ENCODE peak calls at places on chromosomes 3 and 15, in nine cellular contexts. One of them, this sample, is unnamed.

GRCh38 chr15:30043211-30043655 is 39.5 kb upstream of the GOLGA8J start:
- DNase-seq in choroid plexus epithelial cell: peak; percentile 68
- DNase-seq in fibroblast of the conjunctiva: no peak
- DNase-seq in spleen: no peak
- DNase-seq in activated CD4-positive, alpha-beta T cell treated with anti-CD3 and anti-CD28 coated beads for 1 hour: no peak
- DNase-seq in occipital lobe: no peak
- DNase-seq in GM03348: peak; percentile 52
- DNase-seq in neuronal stem cell: no peak
- DNase-seq in EL: peak; percentile 15
- DNase-seq in this sample: no peak

GRCh38 chr15:92832992-92833438 is 67.1 kb upstream of the CHD2 start:
- DNase-seq in GM03348: no peak
- DNase-seq in choroid plexus epithelial cell: peak; percentile 42
- DNase-seq in activated CD4-positive, alpha-beta T cell treated with anti-CD3 and anti-CD28 coated beads for 1 hour: no peak
- DNase-seq in fibroblast of the conjunctiva: no peak
- DNase-seq in spleen: no peak
- DNase-seq in EL: peak; percentile 18
- DNase-seq in occipital lobe: no peak
- DNase-seq in neuronal stem cell: no peak
- DNase-seq in this sample: no peak

GRCh38 chr3:43914269-43914668 is 223.5 kb downstream of the ABHD5 start:
- DNase-seq in spleen: no peak
- DNase-seq in neuronal stem cell: no peak
- DNase-seq in occipital lobe: no peak
- DNase-seq in GM03348: no peak
- DNase-seq in EL: no peak
- DNase-seq in activated CD4-positive, alpha-beta T cell treated with anti-CD3 and anti-CD28 coated beads for 1 hour: no peak
- DNase-seq in choroid plexus epithelial cell: no peak
- DNase-seq in fibroblast of the conjunctiva: no peak
- DNase-seq in this sample: no peak

GRCh38 chr3:107775958-107776357 is 253.2 kb downstream of the BBX start:
- DNase-seq in EL: no peak
- DNase-seq in choroid plexus epithelial cell: no peak
- DNase-seq in spleen: no peak
- DNase-seq in neuronal stem cell: no peak
- DNase-seq in GM03348: no peak
- DNase-seq in fibroblast of the conjunctiva: no peak
- DNase-seq in occipital lobe: no peak
- DNase-seq in activated CD4-positive, alpha-beta T cell treated with anti-CD3 and anti-CD28 coated beads for 1 hour: no peak
- DNase-seq in this sample: no peak

GRCh38 chr3:58490860-58491501 is 915 bp upstream of the KCTD6 start:
- DNase-seq in neuronal stem cell: no peak
- DNase-seq in fibroblast of the conjunctiva: no peak
- DNase-seq in activated CD4-positive, alpha-beta T cell treated with anti-CD3 and anti-CD28 coated beads for 1 hour: no peak
- DNase-seq in GM03348: no peak
- DNase-seq in occipital lobe: no peak
- DNase-seq in spleen: peak; percentile 90
- DNase-seq in choroid plexus epithelial cell: no peak
- DNase-seq in EL: no peak
- DNase-seq in this sample: no peak

GRCh38 chr3:117059054-117059989 is 349.7 kb downstream of the TUSC7 start:
- DNase-seq in spleen: no peak
- DNase-seq in neuronal stem cell: no peak
- DNase-seq in fibroblast of the conjunctiva: no peak
- DNase-seq in GM03348: peak; percentile 43
- DNase-seq in occipital lobe: no peak
- DNase-seq in activated CD4-positive, alpha-beta T cell treated with anti-CD3 and anti-CD28 coated beads for 1 hour: no peak
- DNase-seq in EL: peak; percentile 21
- DNase-seq in choroid plexus epithelial cell: peak; percentile 41
- DNase-seq in this sample: no peak

GRCh38 chr15:95620934-95621579 is 709.4 kb upstream of the NR2F2 start:
- DNase-seq in activated CD4-positive, alpha-beta T cell treated with anti-CD3 and anti-CD28 coated beads for 1 hour: no peak
- DNase-seq in spleen: no peak
- DNase-seq in neuronal stem cell: no peak
- DNase-seq in occipital lobe: no peak
- DNase-seq in GM03348: peak; percentile 34
- DNase-seq in choroid plexus epithelial cell: peak; percentile 87
- DNase-seq in EL: peak; percentile 16
- DNase-seq in fibroblast of the conjunctiva: no peak
- DNase-seq in this sample: no peak

GRCh38 chr15:63484433-63484832 is 20.0 kb upstream of the USP3 start:
- DNase-seq in spleen: no peak
- DNase-seq in neuronal stem cell: no peak
- DNase-seq in GM03348: no peak
- DNase-seq in occipital lobe: no peak
- DNase-seq in fibroblast of the conjunctiva: no peak
- DNase-seq in EL: no peak
- DNase-seq in choroid plexus epithelial cell: no peak
- DNase-seq in activated CD4-positive, alpha-beta T cell treated with anti-CD3 and anti-CD28 coated beads for 1 hour: no peak
- DNase-seq in this sample: no peak

GRCh38 chr3:197354195-197355059 is 56.0 kb upstream of the DLG1 start:
- DNase-seq in neuronal stem cell: no peak
- DNase-seq in occipital lobe: no peak
- DNase-seq in spleen: no peak
- DNase-seq in choroid plexus epithelial cell: peak; percentile 65
- DNase-seq in fibroblast of the conjunctiva: no peak
- DNase-seq in GM03348: peak; percentile 77
- DNase-seq in activated CD4-positive, alpha-beta T cell treated with anti-CD3 and anti-CD28 coated beads for 1 hour: no peak
- DNase-seq in EL: peak; percentile 54
- DNase-seq in this sample: no peak

GRCh38 chr15:37789881-37790280 is 144.6 kb upstream of the TMCO5A start:
- DNase-seq in EL: peak; percentile 75
- DNase-seq in fibroblast of the conjunctiva: peak; percentile 5
- DNase-seq in activated CD4-positive, alpha-beta T cell treated with anti-CD3 and anti-CD28 coated beads for 1 hour: no peak
- DNase-seq in spleen: no peak
- DNase-seq in occipital lobe: no peak
- DNase-seq in neuronal stem cell: no peak
- DNase-seq in GM03348: peak; percentile 56
- DNase-seq in choroid plexus epithelial cell: peak; percentile 73
- DNase-seq in this sample: no peak

GRCh38 chr15:62432702-62433398 is 267.8 kb upstream of the C2CD4B start:
- DNase-seq in fibroblast of the conjunctiva: no peak
- DNase-seq in choroid plexus epithelial cell: no peak
- DNase-seq in occipital lobe: no peak
- DNase-seq in EL: no peak
- DNase-seq in activated CD4-positive, alpha-beta T cell treated with anti-CD3 and anti-CD28 coated beads for 1 hour: no peak
- DNase-seq in neuronal stem cell: no peak
- DNase-seq in GM03348: no peak
- DNase-seq in spleen: no peak
- DNase-seq in this sample: no peak

GRCh38 chr3:100708644-100708988 is 678 bp upstream of the TFG start:
- DNase-seq in EL: no peak
- DNase-seq in choroid plexus epithelial cell: no peak
- DNase-seq in spleen: no peak
- DNase-seq in occipital lobe: no peak
- DNase-seq in activated CD4-positive, alpha-beta T cell treated with anti-CD3 and anti-CD28 coated beads for 1 hour: no peak
- DNase-seq in GM03348: no peak
- DNase-seq in fibroblast of the conjunctiva: no peak
- DNase-seq in neuronal stem cell: no peak
- DNase-seq in this sample: no peak

GRCh38 chr3:73255609-73256029 is 194.2 kb downstream of the EBLN2 start:
- DNase-seq in EL: peak; percentile 37
- DNase-seq in choroid plexus epithelial cell: peak; percentile 61
- DNase-seq in activated CD4-positive, alpha-beta T cell treated with anti-CD3 and anti-CD28 coated beads for 1 hour: no peak
- DNase-seq in fibroblast of the conjunctiva: peak; percentile 10
- DNase-seq in spleen: no peak
- DNase-seq in neuronal stem cell: no peak
- DNase-seq in occipital lobe: peak; percentile 42
- DNase-seq in GM03348: peak; percentile 52
- DNase-seq in this sample: no peak

GRCh38 chr15:85411992-85412538 is 31.7 kb downstream of the AKAP13 start:
- DNase-seq in neuronal stem cell: no peak
- DNase-seq in GM03348: no peak
- DNase-seq in EL: peak; percentile 46
- DNase-seq in fibroblast of the conjunctiva: no peak
- DNase-seq in activated CD4-positive, alpha-beta T cell treated with anti-CD3 and anti-CD28 coated beads for 1 hour: no peak
- DNase-seq in occipital lobe: no peak
- DNase-seq in choroid plexus epithelial cell: peak; percentile 50
- DNase-seq in spleen: no peak
- DNase-seq in this sample: no peak

GRCh38 chr3:194640829-194641228 is 7.6 kb upstream of the TMEM44 start:
- DNase-seq in occipital lobe: no peak
- DNase-seq in neuronal stem cell: no peak
- DNase-seq in choroid plexus epithelial cell: peak; percentile 64
- DNase-seq in activated CD4-positive, alpha-beta T cell treated with anti-CD3 and anti-CD28 coated beads for 1 hour: no peak
- DNase-seq in spleen: no peak
- DNase-seq in GM03348: peak; percentile 19
- DNase-seq in EL: peak; percentile 51
- DNase-seq in fibroblast of the conjunctiva: no peak
- DNase-seq in this sample: peak; percentile 40

GRCh38 chr15:74200394-74200793 is 2.2 kb downstream of the STRA6 start:
- DNase-seq in choroid plexus epithelial cell: peak; percentile 90
- DNase-seq in EL: peak; percentile 87
- DNase-seq in neuronal stem cell: no peak
- DNase-seq in occipital lobe: no peak
- DNase-seq in spleen: no peak
- DNase-seq in fibroblast of the conjunctiva: peak; percentile 70
- DNase-seq in activated CD4-positive, alpha-beta T cell treated with anti-CD3 and anti-CD28 coated beads for 1 hour: no peak
- DNase-seq in GM03348: peak; percentile 88
- DNase-seq in this sample: no peak